ENCODE peak calls at places on chromosomes 5 and 9, in ten cellular contexts. One of them, this sample, is unnamed. For H3K27me3, H3K9me3 and H3K4me1, the result is how much of the 10 kb centered on the place peaks cover.

GRCh38 chr9:84145780-84146179 is 165.2 kb downstream of the RMI1 start:
- DNase-seq in prostate gland: no peak
- DNase-seq in fibroblast of lung: no peak
- DNase-seq in IMR-90: no peak
- DNase-seq in aorta: no peak
- DNase-seq in stomach: no peak
- DNase-seq in naive thymus-derived CD4-positive, alpha-beta T cell: no peak
- DNase-seq in SJSA1: no peak
- DNase-seq in HepG2: no peak
- DNase-seq in tibial artery: no peak
- DNase-seq in this sample: no peak

GRCh38 chr5:180960209-180960608 is 28.4 kb upstream of the BTNL3 start:
- DNase-seq in prostate gland: no peak
- DNase-seq in fibroblast of lung: no peak
- DNase-seq in IMR-90: no peak
- DNase-seq in aorta: no peak
- DNase-seq in stomach: no peak
- DNase-seq in naive thymus-derived CD4-positive, alpha-beta T cell: no peak
- DNase-seq in SJSA1: no peak
- DNase-seq in HepG2: no peak
- DNase-seq in tibial artery: no peak
- DNase-seq in this sample: no peak

GRCh38 chr5:16886366-16886736 is 49.7 kb downstream of the MYO10 start:
- DNase-seq in prostate gland: no peak
- DNase-seq in fibroblast of lung: peak
- DNase-seq in IMR-90: peak
- DNase-seq in aorta: no peak
- DNase-seq in stomach: no peak
- DNase-seq in naive thymus-derived CD4-positive, alpha-beta T cell: no peak
- DNase-seq in SJSA1: no peak
- DNase-seq in HepG2: no peak
- DNase-seq in tibial artery: peak
- DNase-seq in this sample: peak

GRCh38 chr9:96554801-96555566 is 64.7 kb downstream of the CDC14B start:
- DNase-seq in prostate gland: no peak
- DNase-seq in fibroblast of lung: peak
- DNase-seq in IMR-90: peak
- DNase-seq in aorta: no peak
- DNase-seq in stomach: no peak
- DNase-seq in naive thymus-derived CD4-positive, alpha-beta T cell: no peak
- DNase-seq in SJSA1: peak
- DNase-seq in HepG2: no peak
- DNase-seq in tibial artery: no peak
- DNase-seq in this sample: peak

GRCh38 chr9:9753266-9753665 is 859.5 kb downstream of the PTPRD start:
- DNase-seq in prostate gland: no peak
- DNase-seq in fibroblast of lung: no peak
- DNase-seq in IMR-90: no peak
- DNase-seq in aorta: no peak
- DNase-seq in stomach: no peak
- DNase-seq in naive thymus-derived CD4-positive, alpha-beta T cell: no peak
- DNase-seq in SJSA1: no peak
- DNase-seq in HepG2: no peak
- DNase-seq in tibial artery: no peak
- DNase-seq in this sample: no peak

GRCh38 chr9:96420468-96421219 is 2.5 kb upstream of the ZNF367 start:
- DNase-seq in prostate gland: no peak
- DNase-seq in fibroblast of lung: peak
- DNase-seq in IMR-90: peak
- DNase-seq in aorta: no peak
- DNase-seq in stomach: no peak
- DNase-seq in naive thymus-derived CD4-positive, alpha-beta T cell: no peak
- DNase-seq in SJSA1: peak
- DNase-seq in HepG2: peak
- DNase-seq in tibial artery: peak
- DNase-seq in this sample: peak

GRCh38 chr5:95631265-95631957 is 11.5 kb downstream of the GPR150 start:
- DNase-seq in prostate gland: no peak
- DNase-seq in fibroblast of lung: peak
- DNase-seq in IMR-90: peak
- DNase-seq in aorta: no peak
- DNase-seq in stomach: no peak
- DNase-seq in naive thymus-derived CD4-positive, alpha-beta T cell: no peak
- DNase-seq in SJSA1: no peak
- DNase-seq in HepG2: no peak
- DNase-seq in tibial artery: no peak
- DNase-seq in this sample: peak

GRCh38 chr9:112017878-112018277 is 121.3 kb downstream of the UGCG start:
- DNase-seq in prostate gland: no peak
- DNase-seq in fibroblast of lung: no peak
- DNase-seq in IMR-90: no peak
- DNase-seq in aorta: no peak
- DNase-seq in stomach: no peak
- DNase-seq in naive thymus-derived CD4-positive, alpha-beta T cell: no peak
- DNase-seq in SJSA1: no peak
- DNase-seq in HepG2: no peak
- DNase-seq in tibial artery: no peak
- DNase-seq in this sample: no peak

GRCh38 chr5:168315416-168315990 is 24.1 kb downstream of the WWC1 start:
- DNase-seq in prostate gland: no peak
- DNase-seq in fibroblast of lung: no peak
- DNase-seq in IMR-90: no peak
- DNase-seq in aorta: no peak
- DNase-seq in stomach: no peak
- DNase-seq in naive thymus-derived CD4-positive, alpha-beta T cell: no peak
- DNase-seq in SJSA1: no peak
- DNase-seq in HepG2: no peak
- DNase-seq in tibial artery: no peak
- DNase-seq in this sample: no peak

GRCh38 chr5:56676091-56676768 is 139.1 kb upstream of the MAP3K1 start:
- DNase-seq in prostate gland: no peak
- DNase-seq in fibroblast of lung: no peak
- DNase-seq in IMR-90: no peak
- DNase-seq in aorta: no peak
- DNase-seq in stomach: no peak
- DNase-seq in naive thymus-derived CD4-positive, alpha-beta T cell: no peak
- DNase-seq in SJSA1: no peak
- DNase-seq in HepG2: peak
- DNase-seq in tibial artery: no peak
- DNase-seq in this sample: peak

GRCh38 chr9:15697459-15697858 is 144.6 kb downstream of the CCDC171 start:
- DNase-seq in prostate gland: no peak
- DNase-seq in fibroblast of lung: peak
- DNase-seq in IMR-90: peak
- DNase-seq in aorta: no peak
- DNase-seq in stomach: no peak
- DNase-seq in naive thymus-derived CD4-positive, alpha-beta T cell: no peak
- DNase-seq in SJSA1: peak
- DNase-seq in HepG2: no peak
- DNase-seq in tibial artery: no peak
- DNase-seq in this sample: peak

GRCh38 chr5:132327278-132327959 is 33.2 kb downstream of the SLC22A4 start:
- DNase-seq in prostate gland: no peak
- DNase-seq in fibroblast of lung: peak
- DNase-seq in IMR-90: peak
- DNase-seq in aorta: no peak
- DNase-seq in stomach: no peak
- DNase-seq in naive thymus-derived CD4-positive, alpha-beta T cell: no peak
- DNase-seq in SJSA1: no peak
- DNase-seq in HepG2: no peak
- DNase-seq in tibial artery: no peak
- DNase-seq in this sample: peak

GRCh38 chr5:87243161-87243877 is 24.4 kb upstream of the RASA1 start:
- DNase-seq in prostate gland: no peak
- DNase-seq in fibroblast of lung: peak
- DNase-seq in IMR-90: peak
- DNase-seq in aorta: no peak
- DNase-seq in stomach: no peak
- DNase-seq in naive thymus-derived CD4-positive, alpha-beta T cell: no peak
- DNase-seq in SJSA1: no peak
- DNase-seq in HepG2: peak
- DNase-seq in tibial artery: no peak
- DNase-seq in this sample: peak

GRCh38 chr5:5736007-5736406 is 313.5 kb downstream of the ICE1 start:
- DNase-seq in prostate gland: no peak
- DNase-seq in fibroblast of lung: no peak
- DNase-seq in IMR-90: no peak
- DNase-seq in aorta: no peak
- DNase-seq in stomach: no peak
- DNase-seq in naive thymus-derived CD4-positive, alpha-beta T cell: no peak
- DNase-seq in SJSA1: no peak
- DNase-seq in HepG2: no peak
- DNase-seq in tibial artery: no peak
- DNase-seq in this sample: no peak

GRCh38 chr9:121317737-121318630 is 50.0 kb downstream of the GSN start:
- DNase-seq in prostate gland: no peak
- DNase-seq in fibroblast of lung: no peak
- DNase-seq in IMR-90: no peak
- DNase-seq in aorta: peak
- DNase-seq in stomach: peak
- DNase-seq in naive thymus-derived CD4-positive, alpha-beta T cell: no peak
- DNase-seq in SJSA1: no peak
- DNase-seq in HepG2: no peak
- DNase-seq in tibial artery: peak
- DNase-seq in this sample: no peak

GRCh38 chr9:134551657-134552348 is 89.8 kb upstream of the COL5A1 start:
- DNase-seq in prostate gland: no peak
- DNase-seq in fibroblast of lung: peak
- DNase-seq in IMR-90: peak
- DNase-seq in aorta: peak
- DNase-seq in stomach: no peak
- DNase-seq in naive thymus-derived CD4-positive, alpha-beta T cell: no peak
- DNase-seq in SJSA1: peak
- DNase-seq in HepG2: no peak
- DNase-seq in tibial artery: peak
- DNase-seq in this sample: peak

GRCh38 chr5:14190194-14191164 is 47.3 kb downstream of the TRIO start:
- DNase-seq in prostate gland: no peak
- DNase-seq in fibroblast of lung: peak
- DNase-seq in IMR-90: peak
- DNase-seq in aorta: peak
- DNase-seq in stomach: no peak
- DNase-seq in naive thymus-derived CD4-positive, alpha-beta T cell: no peak
- DNase-seq in SJSA1: peak
- DNase-seq in HepG2: no peak
- DNase-seq in tibial artery: no peak
- DNase-seq in this sample: peak

GRCh38 chr5:21776466-21776865 is 1076.7 kb downstream of the CDH12 start:
- DNase-seq in prostate gland: no peak
- DNase-seq in fibroblast of lung: no peak
- DNase-seq in IMR-90: no peak
- DNase-seq in aorta: no peak
- DNase-seq in stomach: no peak
- DNase-seq in naive thymus-derived CD4-positive, alpha-beta T cell: no peak
- DNase-seq in SJSA1: no peak
- DNase-seq in HepG2: no peak
- DNase-seq in tibial artery: no peak
- DNase-seq in this sample: no peak

GRCh38 chr9:126622872-126623271 is 9.1 kb downstream of the LMX1B start:
- DNase-seq in prostate gland: no peak
- DNase-seq in fibroblast of lung: no peak
- DNase-seq in IMR-90: no peak
- DNase-seq in aorta: no peak
- DNase-seq in stomach: no peak
- DNase-seq in naive thymus-derived CD4-positive, alpha-beta T cell: no peak
- DNase-seq in SJSA1: no peak
- DNase-seq in HepG2: no peak
- DNase-seq in tibial artery: no peak
- DNase-seq in this sample: no peak
- H3K27me3 ChIP-seq in prostate gland: half or more
- H3K27me3 ChIP-seq in fibroblast of lung: half or more
- H3K27me3 ChIP-seq in IMR-90: half or more
- H3K27me3 ChIP-seq in aorta: under half
- H3K27me3 ChIP-seq in stomach: half or more
- H3K27me3 ChIP-seq in naive thymus-derived CD4-positive, alpha-beta T cell: under half
- H3K27me3 ChIP-seq in SJSA1: under half
- H3K27me3 ChIP-seq in HepG2: half or more
- H3K27me3 ChIP-seq in tibial artery: half or more
- H3K27me3 ChIP-seq in this sample: half or more

DNA sequence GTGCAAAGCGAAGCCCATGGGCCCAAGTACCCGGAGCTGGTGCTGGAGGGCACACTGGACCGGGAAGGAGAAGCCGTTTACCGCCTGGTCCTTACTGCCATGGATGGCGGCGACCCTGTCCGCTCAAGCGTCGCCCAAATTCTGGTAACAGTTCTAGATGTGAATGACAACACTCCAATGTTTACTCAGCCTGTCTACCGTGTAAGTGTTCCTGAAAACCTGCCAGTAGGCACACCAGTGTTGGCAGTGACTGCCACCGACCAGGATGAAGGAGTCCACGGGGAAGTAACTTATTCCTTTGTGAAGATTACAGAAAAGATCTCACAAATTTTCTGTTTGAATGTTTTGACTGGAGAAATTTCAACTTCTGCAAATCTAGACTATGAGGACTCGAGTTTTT is 936 bp downstream of the PCDHGA6 start:
- DNase-seq in prostate gland: no peak
- DNase-seq in fibroblast of lung: no peak
- DNase-seq in IMR-90: no peak
- DNase-seq in aorta: no peak
- DNase-seq in stomach: no peak
- DNase-seq in naive thymus-derived CD4-positive, alpha-beta T cell: no peak
- DNase-seq in SJSA1: no peak
- DNase-seq in HepG2: no peak
- DNase-seq in tibial artery: no peak
- DNase-seq in this sample: no peak
- H3K9me3 ChIP-seq in prostate gland: under half
- H3K9me3 ChIP-seq in fibroblast of lung: under half
- H3K9me3 ChIP-seq in IMR-90: half or more
- H3K9me3 ChIP-seq in aorta: under half
- H3K9me3 ChIP-seq in stomach: half or more
- H3K9me3 ChIP-seq in naive thymus-derived CD4-positive, alpha-beta T cell: half or more
- H3K9me3 ChIP-seq in SJSA1: under half
- H3K9me3 ChIP-seq in HepG2: half or more
- H3K9me3 ChIP-seq in tibial artery: half or more
- H3K9me3 ChIP-seq in this sample: half or more

GRCh38 chr5:10578869-10579268 is 15.0 kb downstream of the ANKRD33B start:
- DNase-seq in prostate gland: no peak
- DNase-seq in fibroblast of lung: no peak
- DNase-seq in IMR-90: no peak
- DNase-seq in aorta: no peak
- DNase-seq in stomach: no peak
- DNase-seq in naive thymus-derived CD4-positive, alpha-beta T cell: no peak
- DNase-seq in SJSA1: peak
- DNase-seq in HepG2: no peak
- DNase-seq in tibial artery: no peak
- DNase-seq in this sample: no peak
- H3K4me1 ChIP-seq in prostate gland: under half
- H3K4me1 ChIP-seq in fibroblast of lung: under half
- H3K4me1 ChIP-seq in IMR-90: under half
- H3K4me1 ChIP-seq in aorta: under half
- H3K4me1 ChIP-seq in stomach: under half
- H3K4me1 ChIP-seq in naive thymus-derived CD4-positive, alpha-beta T cell: under half
- H3K4me1 ChIP-seq in SJSA1: half or more
- H3K4me1 ChIP-seq in HepG2: under half
- H3K4me1 ChIP-seq in tibial artery: under half
- H3K4me1 ChIP-seq in this sample: under half

DNA sequence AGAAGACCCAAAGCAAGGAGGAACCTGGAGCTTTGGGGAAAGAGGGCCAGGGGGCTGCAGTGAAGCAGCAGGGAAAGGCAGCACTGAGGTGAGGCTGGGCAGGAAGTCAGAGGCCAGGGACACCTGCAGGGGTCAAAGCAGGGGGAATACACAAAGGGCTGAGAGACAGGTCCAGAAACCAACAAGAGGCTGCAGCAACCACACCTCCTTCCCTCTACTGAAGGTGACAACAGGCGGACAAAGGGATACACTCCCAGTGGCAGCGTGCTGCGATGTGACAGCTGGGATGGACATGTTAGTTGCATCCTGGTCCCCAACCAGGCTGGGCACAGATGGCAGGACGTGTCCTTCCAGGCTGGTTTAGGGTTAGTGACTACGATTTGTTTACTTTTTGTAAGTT is 12.6 kb downstream of the CFAP77 start:
- DNase-seq in prostate gland: no peak
- DNase-seq in fibroblast of lung: no peak
- DNase-seq in IMR-90: no peak
- DNase-seq in aorta: no peak
- DNase-seq in stomach: no peak
- DNase-seq in naive thymus-derived CD4-positive, alpha-beta T cell: no peak
- DNase-seq in SJSA1: no peak
- DNase-seq in HepG2: no peak
- DNase-seq in tibial artery: no peak
- DNase-seq in this sample: no peak
- H3K27me3 ChIP-seq in prostate gland: under half
- H3K27me3 ChIP-seq in fibroblast of lung: under half
- H3K27me3 ChIP-seq in IMR-90: half or more
- H3K27me3 ChIP-seq in aorta: under half
- H3K27me3 ChIP-seq in stomach: half or more
- H3K27me3 ChIP-seq in naive thymus-derived CD4-positive, alpha-beta T cell: under half
- H3K27me3 ChIP-seq in SJSA1: half or more
- H3K27me3 ChIP-seq in HepG2: half or more
- H3K27me3 ChIP-seq in tibial artery: half or more
- H3K27me3 ChIP-seq in this sample: half or more